ENCODE peak calls at places on chromosome 16, in five cellular contexts. K is GM13977, Z is Daoy, R is T follicular helper cell, S is HCT116. G is an unnamed sample.

GRCh38 chr16:674968-675883 is at the start of gene RHBDL1:
- DNase-seq in S (no peak), R (no peak), Z (peak; percentile 61), K (no peak), G (no peak)

GRCh38 chr16:66427036-66427446 is at the start of gene BEAN1:
- DNase-seq in Z (peak; percentile 51), S (no peak), R (no peak), K (peak; percentile 50), G (no peak)

GRCh38 chr16:10009691-10010090 is 172.5 kb downstream of the GRIN2A start:
- DNase-seq in Z (no peak), K (no peak), R (no peak), S (no peak), G (no peak)

GRCh38 chr16:49515861-49516260 is 142.3 kb downstream of the C16orf78 start:
- DNase-seq in Z (no peak), S (no peak), K (no peak), R (no peak), G (no peak)

GRCh38 chr16:72033437-72033836 is 20.9 kb upstream of the HP start:
- DNase-seq in R (no peak), S (no peak), K (no peak), Z (no peak), G (no peak)

GRCh38 chr16:57619606-57620315 is 8.7 kb upstream of the ADGRG1 start:
- DNase-seq in S (no peak), Z (no peak), K (no peak), R (no peak), G (no peak)

GRCh38 chr16:154223-155030 is 2.0 kb downstream of the HBZ start:
- DNase-seq in Z (peak; percentile 45), K (peak; percentile 67), S (no peak), R (no peak), G (no peak)

GRCh38 chr16:969508-970378 is 1.0 kb downstream of the LMF1 start:
- DNase-seq in K (peak; percentile 68), Z (no peak), S (no peak), R (no peak), G (no peak)

GRCh38 chr16:8751481-8752311 is 45.7 kb downstream of the TMEM186 start:
- DNase-seq in S (peak; percentile 12), R (no peak), K (no peak), Z (peak; percentile 75), G (no peak)

GRCh38 chr16:54462151-54462651 is 175.6 kb upstream of the IRX3 start:
- DNase-seq in R (no peak), Z (peak; percentile 35), S (no peak), K (no peak), G (no peak)

GRCh38 chr16:68187505-68187904 is 48.4 kb downstream of the ESRP2 start:
- DNase-seq in R (no peak), Z (no peak), K (no peak), S (no peak), G (no peak)

GRCh38 chr16:84603115-84603816 is 14.6 kb downstream of the COTL1 start:
- DNase-seq in K (no peak), Z (peak; percentile 92), R (peak; percentile 58), S (peak; percentile 55), G (no peak)

GRCh38 chr16:20898938-20899502 is 1.1 kb downstream of the DCUN1D3 start:
- DNase-seq in K (no peak), S (no peak), Z (no peak), R (no peak), G (no peak)

GRCh38 chr16:79751785-79752184 is 151.2 kb upstream of the MAF start:
- DNase-seq in K (no peak), R (no peak), Z (no peak), S (no peak), G (no peak)

GRCh38 chr16:82715160-82715559 is 88.4 kb downstream of the CDH13 start:
- DNase-seq in R (no peak), Z (no peak), K (no peak), S (no peak), G (no peak)

GRCh38 chr16:89822188-89823086 is 5.8 kb upstream of the SPIRE2 start:
- DNase-seq in K (no peak), Z (no peak), S (no peak), R (no peak), G (no peak)

GRCh38 chr16:57999971-58000705 is at the start of gene ZNF319:
- DNase-seq in K (no peak), S (no peak), Z (no peak), R (no peak), G (no peak)

GRCh38 chr16:18969050-18969854 is 14.5 kb upstream of the TMC7 start:
- DNase-seq in Z (peak; percentile 81), R (peak; percentile 56), K (peak; percentile 81), S (peak; percentile 58), G (peak; percentile 64)

GRCh38 chr16:81582655-81583441 is 138.2 kb downstream of the CMIP start:
- DNase-seq in K (no peak), Z (no peak), S (no peak), R (no peak), G (no peak)

GRCh38 chr16:13098536-13098935 is 197.1 kb downstream of the SHISA9 start:
- DNase-seq in S (no peak), K (no peak), R (no peak), Z (no peak), G (no peak)

GRCh38 chr16:645852-646678 is 3.1 kb upstream of the WDR90 start:
- DNase-seq in Z (peak; percentile 49), R (no peak), K (no peak), S (no peak), G (no peak)

GRCh38 chr16:67448580-67448979 is 17.7 kb downstream of the HSD11B2 start:
- DNase-seq in S (no peak), K (no peak), R (no peak), Z (no peak), G (no peak)

GRCh38 chr16:68074850-68075249 is 10.3 kb upstream of the NFATC3 start:
- DNase-seq in K (peak; percentile 73), Z (no peak), R (no peak), S (no peak), G (peak; percentile 43)

GRCh38 chr16:89455692-89456091 is 34.7 kb downstream of the ANKRD11 start:
- DNase-seq in S (no peak), K (no peak), R (no peak), Z (no peak), G (no peak)

GRCh38 chr16:53545433-53545832 is 42.4 kb upstream of the AKTIP start:
- DNase-seq in Z (no peak), K (no peak), R (peak; percentile 38), S (no peak), G (peak; percentile 28)

GRCh38 chr16:27431773-27432599 is 30.0 kb downstream of the IL21R start:
- DNase-seq in S (no peak), K (no peak), R (no peak), Z (peak; percentile 62), G (peak; percentile 1)

GRCh38 chr16:88943741-88944140 is 33.3 kb downstream of the CBFA2T3 start:
- DNase-seq in S (no peak), R (no peak), K (no peak), Z (no peak), G (no peak)